ENCODE peak calls at places on chromosomes 13 and 19, in ten cellular contexts. U is stomach, L is prostate gland, J is heart left ventricle, T is IMR-90, K is transverse colon, W is A549, G is body of pancreas, D is uterus, F is spleen. N is an unnamed sample.
A peak's percentile ranks its signal among the peaks of the same experiment; 100 is the strongest.

GRCh38 chr13:98374750-98375149 is 197.7 kb upstream of the RNF113B start:
- DNase-seq in L (no peak), D (no peak), F (no peak), J (no peak), T (no peak), W (no peak), K (no peak), U (no peak), G (no peak), N (no peak)

GRCh38 chr13:43153436-43154082 is 130.2 kb downstream of the DNAJC15 start:
- DNase-seq in U (no peak), K (no peak), W (peak; percentile 41), T (peak; percentile 44), F (no peak), L (no peak), G (no peak), D (no peak), J (no peak), N (no peak)

GRCh38 chr13:114311908-114312307 is 2.4 kb upstream of the CHAMP1 start:
- DNase-seq in U (no peak), J (no peak), T (no peak), K (no peak), L (no peak), D (no peak), W (no peak), F (no peak), G (no peak), N (no peak)

GRCh38 chr19:28168557-28168956 is 1044.4 kb downstream of the UQCRFS1 start:
- DNase-seq in G (no peak), T (no peak), D (no peak), L (no peak), F (no peak), U (no peak), K (no peak), J (no peak), W (no peak), N (no peak)

GRCh38 chr19:30096596-30097370 is 154.7 kb downstream of the URI1 start:
- DNase-seq in K (no peak), L (no peak), D (no peak), T (no peak), U (no peak), W (no peak), G (no peak), J (no peak), F (peak; percentile 60), N (no peak)

GRCh38 chr13:97538193-97538592 is 104.2 kb downstream of the RAP2A start:
- DNase-seq in U (no peak), J (no peak), K (no peak), F (no peak), W (no peak), G (no peak), L (no peak), D (no peak), T (no peak), N (no peak)

GRCh38 chr13:44278164-44278563 is 95.5 kb upstream of the SERP2 start:
- DNase-seq in T (no peak), W (no peak), F (no peak), J (no peak), L (no peak), D (no peak), U (no peak), K (no peak), G (no peak), N (no peak)

GRCh38 chr13:102141625-102142472 is 260.0 kb downstream of the FGF14 start:
- DNase-seq in D (no peak), F (no peak), K (no peak), T (peak; percentile 35), L (no peak), W (peak; percentile 4), J (no peak), U (no peak), G (no peak), N (no peak)

GRCh38 chr19:54462713-54463530 is 656 bp downstream of the LENG9 start:
- DNase-seq in U (peak; percentile 81), K (peak; percentile 80), J (peak; percentile 77), D (peak; percentile 74), T (peak; percentile 46), G (peak; percentile 77), F (peak; percentile 94), W (peak; percentile 84), L (peak; percentile 55), N (peak; percentile 63)

GRCh38 chr13:53007872-53008271 is 20.7 kb upstream of the OLFM4 start:
- DNase-seq in U (no peak), F (no peak), L (no peak), K (no peak), T (no peak), W (no peak), D (no peak), G (no peak), J (peak; percentile 8), N (no peak)

GRCh38 chr19:19552811-19553210 is 14.7 kb downstream of the CILP2 start:
- DNase-seq in J (no peak), K (peak; percentile 42), T (no peak), W (peak; percentile 47), F (no peak), G (no peak), U (peak; percentile 52), L (no peak), D (no peak), N (no peak)

GRCh38 chr13:95541911-95542484 is 10.5 kb upstream of the CLDN10 start:
- DNase-seq in F (no peak), G (no peak), J (no peak), W (no peak), U (no peak), L (no peak), D (no peak), T (no peak), K (no peak), N (no peak)

GRCh38 chr19:38417146-38417543 is 8.9 kb downstream of the RASGRP4 start:
- DNase-seq in T (no peak), L (no peak), U (no peak), G (no peak), J (no peak), D (no peak), W (no peak), K (no peak), F (no peak), N (no peak)

GRCh38 chr13:106520205-106521004 is 15.1 kb downstream of the EFNB2 start:
- DNase-seq in D (no peak), L (no peak), T (peak; percentile 56), K (no peak), U (no peak), W (peak; percentile 2), G (no peak), J (no peak), F (no peak), N (no peak)
- TF ChIP-seq CTCF in D (peak; percentile 43), L (peak; percentile 50), T (peak; percentile 73), K (peak; percentile 19), U (no peak), W (peak; percentile 35), G (peak; percentile 36), J (peak; percentile 35), F (peak; percentile 10), N (no peak)

GRCh38 chr19:48722196-48722708 is 2.7 kb upstream of the MAMSTR start:
- DNase-seq in W (no peak), T (no peak), L (no peak), K (no peak), U (no peak), G (no peak), F (no peak), J (no peak), D (no peak), N (no peak)
- H3K4me1 ChIP-seq in W (peaks cover 13% of the 10 kb centered on the region), T (peaks cover 4% of the 10 kb centered on the region), L (no peaks in the 10 kb centered on the region), K (peaks cover 9% of the 10 kb centered on the region), U (peaks cover 13% of the 10 kb centered on the region), G (peaks cover 27% of the 10 kb centered on the region), F (peaks cover 81% of the 10 kb centered on the region), J (peaks cover 56% of the 10 kb centered on the region), D (no peaks in the 10 kb centered on the region), N (peaks cover 36% of the 10 kb centered on the region)

DNA sequence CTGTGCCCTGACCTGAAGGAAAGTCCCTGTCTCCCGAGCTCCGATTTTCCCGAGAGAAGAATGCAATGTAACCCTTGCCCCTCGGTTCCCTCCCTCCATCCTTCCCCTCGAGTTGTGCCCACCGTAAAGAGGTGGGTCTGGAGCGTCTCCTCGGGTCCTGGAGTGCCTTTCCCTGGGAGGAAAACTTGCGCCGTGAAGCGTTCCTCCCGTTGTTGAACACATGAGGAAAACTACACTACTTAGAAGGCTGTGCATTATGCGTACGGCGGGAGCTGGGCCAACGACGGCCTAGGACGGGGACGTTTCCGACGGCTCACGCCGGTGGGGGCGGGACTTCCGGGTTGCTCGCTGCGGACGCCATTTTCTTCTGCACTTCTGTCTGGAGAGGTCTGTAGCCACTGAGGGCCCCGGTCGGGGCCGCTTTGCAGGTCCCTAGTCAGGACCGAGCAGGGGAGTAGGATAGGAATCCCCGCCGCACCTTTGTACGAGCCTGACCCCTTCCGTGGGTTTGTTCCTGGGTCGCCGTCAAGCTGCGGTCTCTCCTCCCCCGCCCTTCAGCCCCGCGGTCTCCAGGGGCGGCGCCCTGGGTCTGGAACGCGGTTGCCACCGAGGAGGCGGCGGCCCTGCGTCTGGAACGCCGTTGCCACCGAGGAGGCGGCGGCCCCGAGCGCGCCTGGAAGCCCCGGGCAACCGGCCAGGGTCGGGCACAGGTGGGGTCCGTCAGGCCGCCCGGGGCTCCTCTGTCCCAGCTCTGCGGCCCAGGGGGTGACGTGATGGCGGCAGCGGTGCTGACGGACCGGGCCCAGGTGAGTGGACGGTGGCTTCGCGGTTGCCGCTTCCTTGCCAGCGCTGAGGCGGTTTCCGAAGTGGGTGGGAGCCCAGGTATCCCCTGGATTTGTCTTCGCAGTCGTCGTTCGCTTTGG is at the start of gene ZNF264:
- DNase-seq in U (peak; percentile 92), K (peak; percentile 92), T (peak; percentile 85), G (peak; percentile 89), F (peak; percentile 96), D (peak; percentile 92), W (peak; percentile 91), J (peak; percentile 93), L (peak; percentile 85), N (peak; percentile 94)
- TF ChIP-seq POLR2A in U (no peak), K (peak; percentile 44), T (peak; percentile 80), G (peak; percentile 60), F (no peak), D (peak; percentile 29), W (no peak), J (no peak), L (no peak), N (no peak)

GRCh38 chr13:30874561-30874960 is 31.5 kb upstream of the MEDAG start:
- DNase-seq in G (no peak), W (no peak), J (no peak), F (no peak), K (no peak), L (no peak), U (no peak), D (no peak), T (no peak), N (no peak)

GRCh38 chr13:30872685-30873443 is 33.2 kb upstream of the MEDAG start:
- DNase-seq in T (peak; percentile 94), F (no peak), J (no peak), W (no peak), G (no peak), K (no peak), U (no peak), D (peak; percentile 87), L (no peak), N (peak; percentile 53)

GRCh38 chr13:30873519-30873918 is 32.6 kb upstream of the MEDAG start:
- DNase-seq in W (no peak), K (no peak), T (peak; percentile 19), G (no peak), U (no peak), F (no peak), D (no peak), L (no peak), J (no peak), N (no peak)

GRCh38 chr13:30872195-30872594 is 33.9 kb upstream of the MEDAG start:
- DNase-seq in D (no peak), G (no peak), L (no peak), F (no peak), T (no peak), W (no peak), U (no peak), K (no peak), J (no peak), N (no peak)

GRCh38 chr13:30874111-30874510 is 32.0 kb upstream of the MEDAG start:
- DNase-seq in U (no peak), G (no peak), T (no peak), D (no peak), W (no peak), J (no peak), K (no peak), F (no peak), L (no peak), N (no peak)
- TF ChIP-seq CTCF in U (no peak), G (no peak), T (no peak), D (no peak), W (no peak), J (no peak), K (no peak), F (no peak), L (no peak), N (no peak)